ENCODE peak calls at places on chromosomes 7 and 10, in eight cellular contexts. Y is A549, F is IMR-90, H is heart left ventricle, K is ovary, L is body of pancreas, E is stomach, V is prostate gland. X is an unnamed sample.

GRCh38 chr7:151608031-151608551 is 88.4 kb upstream of the RHEB start:
- DNase-seq in Y (peak; percentile 18), F (no peak), H (no peak), K (no peak), L (no peak), E (no peak), V (no peak), X (peak; percentile 81)

GRCh38 chr10:78846770-78847169 is 222.0 kb upstream of the ZMIZ1 start:
- DNase-seq in Y (no peak), F (no peak), H (peak; percentile 53), K (no peak), L (no peak), E (no peak), V (no peak), X (no peak)

GRCh38 chr7:24200407-24200806 is 83.6 kb upstream of the NPY start:
- DNase-seq in Y (no peak), F (no peak), H (no peak), K (no peak), L (no peak), E (no peak), V (no peak), X (no peak)

GRCh38 chr7:25624837-25625236 is 396.6 kb upstream of the NPVF start:
- DNase-seq in Y (no peak), F (no peak), H (peak; percentile 68), K (peak; percentile 74), L (peak; percentile 11), E (no peak), V (no peak), X (no peak)

GRCh38 chr10:129021597-129022304 is 445.3 kb upstream of the MGMT start:
- DNase-seq in Y (no peak), F (no peak), H (no peak), K (no peak), L (no peak), E (no peak), V (no peak), X (no peak)

GRCh38 chr7:28207486-28208158 is 27.0 kb upstream of the JAZF1 start:
- DNase-seq in Y (no peak), F (no peak), H (no peak), K (no peak), L (no peak), E (no peak), V (no peak), X (no peak)

GRCh38 chr7:22718200-22718711 is 8.7 kb upstream of the IL6 start:
- DNase-seq in Y (peak; percentile 76), F (peak; percentile 97), H (no peak), K (no peak), L (no peak), E (no peak), V (no peak), X (no peak)

GRCh38 chr7:155791836-155792235 is 20.4 kb downstream of the SHH start:
- DNase-seq in Y (no peak), F (no peak), H (no peak), K (no peak), L (no peak), E (no peak), V (no peak), X (no peak)

GRCh38 chr7:46173526-46174191 is 252.6 kb upstream of the IGFBP3 start:
- DNase-seq in Y (no peak), F (no peak), H (peak; percentile 56), K (peak; percentile 79), L (peak; percentile 67), E (peak; percentile 65), V (no peak), X (no peak)

GRCh38 chr10:79404231-79404609 is 41.2 kb downstream of the ZCCHC24 start:
- DNase-seq in Y (no peak), F (peak; percentile 76), H (peak; percentile 82), K (peak; percentile 81), L (peak; percentile 32), E (peak; percentile 57), V (no peak), X (no peak)

GRCh38 chr10:93357680-93358079 is 124.5 kb downstream of the MYOF start:
- DNase-seq in Y (peak; percentile 59), F (peak; percentile 32), H (no peak), K (no peak), L (peak; percentile 15), E (no peak), V (no peak), X (no peak)

GRCh38 chr7:81484266-81484665 is 285.6 kb downstream of the HGF start:
- DNase-seq in Y (no peak), F (peak; percentile 86), H (peak; percentile 72), K (peak; percentile 42), L (peak; percentile 38), E (no peak), V (no peak), X (no peak)

GRCh38 chr7:115226410-115226809 is 304.5 kb downstream of the MDFIC start:
- DNase-seq in Y (no peak), F (no peak), H (no peak), K (no peak), L (no peak), E (no peak), V (no peak), X (no peak)

GRCh38 chr10:80158598-80159127 is 26.1 kb downstream of the PLAC9 start:
- DNase-seq in Y (peak; percentile 81), F (peak; percentile 99), H (peak; percentile 92), K (peak; percentile 74), L (peak; percentile 67), E (peak; percentile 64), V (peak; percentile 79), X (peak; percentile 76)

GRCh38 chr10:113704637-113705343 is 25.1 kb downstream of the CASP7 start:
- DNase-seq in Y (peak; percentile 49), F (peak; percentile 60), H (no peak), K (no peak), L (peak; percentile 47), E (no peak), V (no peak), X (no peak)

GRCh38 chr7:120272261-120272895 is 597 bp upstream of the KCND2 start:
- DNase-seq in Y (peak; percentile 57), F (peak; percentile 53), H (no peak), K (no peak), L (peak; percentile 25), E (no peak), V (no peak), X (no peak)

GRCh38 chr10:72455889-72456588 is 101.3 kb upstream of the DNAJB12 start:
- DNase-seq in Y (no peak), F (peak; percentile 22), H (no peak), K (no peak), L (no peak), E (no peak), V (no peak), X (no peak)

GRCh38 chr7:94240902-94241301 is 153.8 kb upstream of the COL1A2 start:
- DNase-seq in Y (no peak), F (peak; percentile 43), H (no peak), K (no peak), L (no peak), E (no peak), V (no peak), X (no peak)

GRCh38 chr10:124225468-124226270 is 132.3 kb upstream of the CHST15 start:
- DNase-seq in Y (no peak), F (no peak), H (no peak), K (no peak), L (no peak), E (peak; percentile 24), V (no peak), X (no peak)

GRCh38 chr10:125151824-125152634 is 8.3 kb downstream of the CTBP2 start:
- DNase-seq in Y (no peak), F (no peak), H (no peak), K (peak; percentile 59), L (peak; percentile 77), E (peak; percentile 70), V (no peak), X (peak; percentile 86)

GRCh38 chr7:107119376-107120100 is 49.3 kb upstream of the HBP1 start:
- DNase-seq in Y (no peak), F (no peak), H (no peak), K (no peak), L (no peak), E (no peak), V (no peak), X (no peak)

GRCh38 chr7:100745184-100745583 is 11.8 kb downstream of the ZAN start:
- DNase-seq in Y (no peak), F (peak; percentile 53), H (peak; percentile 21), K (peak; percentile 78), L (peak; percentile 21), E (peak; percentile 25), V (no peak), X (no peak)

GRCh38 chr7:55965805-55966421 is 1.5 kb downstream of the NIPSNAP2 start:
- DNase-seq in Y (no peak), F (peak; percentile 31), H (peak; percentile 59), K (no peak), L (peak; percentile 39), E (no peak), V (peak; percentile 83), X (no peak)

GRCh38 chr7:128406986-128407589 is 2.7 kb downstream of the IMPDH1 start:
- DNase-seq in Y (no peak), F (no peak), H (no peak), K (no peak), L (no peak), E (no peak), V (no peak), X (no peak)

DNA sequence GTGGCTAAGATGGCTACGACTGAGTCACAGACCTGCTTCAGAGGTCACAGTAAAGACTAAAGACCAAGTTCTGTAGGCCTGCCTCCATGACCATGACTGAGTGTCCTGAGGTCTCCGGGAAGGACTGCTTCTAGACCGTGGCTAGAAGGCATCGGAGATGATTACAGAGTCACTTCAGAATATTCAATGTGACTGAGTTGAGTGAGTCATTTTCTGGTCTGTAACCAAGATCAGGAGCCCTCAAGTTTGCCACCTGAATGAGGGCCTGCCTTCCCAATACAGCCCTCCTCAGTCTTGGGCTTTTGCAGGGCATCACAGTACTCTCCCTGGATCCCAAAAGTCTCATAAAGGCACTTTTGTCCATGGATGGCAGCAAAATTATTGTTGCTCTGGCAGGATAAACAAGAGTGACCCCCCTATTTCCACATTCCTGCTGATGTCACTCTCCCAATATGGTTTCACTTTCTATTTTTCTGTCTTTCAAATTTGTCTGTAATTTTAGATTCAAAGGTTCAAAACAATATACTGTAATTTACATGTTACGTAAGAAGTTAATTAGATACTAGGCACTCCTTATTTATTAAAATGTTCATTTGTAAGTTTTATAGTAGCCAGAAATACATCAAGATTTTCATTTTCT is 47.7 kb upstream of the ZNF92 start:
- DNase-seq in Y (no peak), F (peak; percentile 6), H (no peak), K (no peak), L (no peak), E (no peak), V (no peak), X (no peak)
- TF ChIP-seq POLR2A in Y (no peak), F (no peak), H (no peak), K (no peak), L (no peak), E (no peak), V (no peak), X (no peak)

GRCh38 chr10:8439040-8439439 is 384.6 kb downstream of the GATA3 start:
- DNase-seq in Y (no peak), F (no peak), H (no peak), K (no peak), L (no peak), E (no peak), V (no peak), X (no peak)
- TF ChIP-seq POLR2A in Y (no peak), F (no peak), H (no peak), K (no peak), L (no peak), E (no peak), V (no peak), X (no peak)

GRCh38 chr10:75431180-75432111 is at the start of gene LRMDA:
- DNase-seq in Y (peak; percentile 22), F (no peak), H (peak; percentile 46), K (peak; percentile 79), L (peak; percentile 73), E (peak; percentile 66), V (peak; percentile 12), X (no peak)
- TF ChIP-seq POLR2A in Y (no peak), F (no peak), H (no peak), K (peak; percentile 70), L (peak; percentile 25), E (no peak), V (no peak), X (no peak)

GRCh38 chr7:99380823-99381663 is 6.5 kb downstream of the ARPC1B start:
- DNase-seq in Y (no peak), F (no peak), H (no peak), K (no peak), L (peak; percentile 21), E (peak; percentile 44), V (no peak), X (peak; percentile 92)
- TF ChIP-seq POLR2A in Y (no peak), F (no peak), H (no peak), K (no peak), L (no peak), E (no peak), V (no peak), X (no peak)